ENCODE peak calls at places on chromosomes 12 and 14, in eight cellular contexts. K is lung; A is PC-3; D is effector memory CD4-positive, alpha-beta T cell; T is fibroblast of lung; L is heart right ventricle; O is transverse colon; G is NT2/D1. N is an unnamed sample.

GRCh38 chr12:119082496-119082895 is 96.2 kb upstream of the HSPB8 start:
- DNase-seq in K (no peak), A (no peak), D (no peak), T (no peak), L (peak; percentile 79), O (no peak), G (no peak), N (no peak)

GRCh38 chr12:116236148-116236731 is 41.3 kb downstream of the MED13L start:
- DNase-seq in K (no peak), A (peak; percentile 69), D (no peak), T (peak; percentile 77), L (no peak), O (peak; percentile 37), G (no peak), N (peak; percentile 58)

GRCh38 chr12:49304161-49304560 is 9.2 kb downstream of the PRPH start:
- DNase-seq in K (no peak), A (no peak), D (no peak), T (peak; percentile 17), L (no peak), O (no peak), G (no peak), N (no peak)

GRCh38 chr12:17372508-17372907 is 717.5 kb downstream of the RERGL start:
- DNase-seq in K (no peak), A (no peak), D (no peak), T (no peak), L (no peak), O (no peak), G (no peak), N (no peak)

GRCh38 chr12:108037960-108038359 is 91.1 kb upstream of the WSCD2 start:
- DNase-seq in K (no peak), A (no peak), D (no peak), T (no peak), L (no peak), O (no peak), G (no peak), N (no peak)

GRCh38 chr12:95829395-95829794 is 29.4 kb upstream of the SNRPF start:
- DNase-seq in K (no peak), A (peak; percentile 35), D (no peak), T (no peak), L (no peak), O (no peak), G (no peak), N (no peak)

GRCh38 chr12:104279164-104279563 is 24.4 kb upstream of the EID3 start:
- DNase-seq in K (no peak), A (peak; percentile 45), D (no peak), T (no peak), L (no peak), O (no peak), G (no peak), N (no peak)

GRCh38 chr12:15629108-15629507 is 160.1 kb downstream of the EPS8 start:
- DNase-seq in K (no peak), A (peak; percentile 90), D (no peak), T (peak; percentile 99), L (peak; percentile 14), O (peak; percentile 64), G (peak; percentile 40), N (peak; percentile 72)

GRCh38 chr12:42235426-42235825 is 2.6 kb downstream of the YAF2 start:
- DNase-seq in K (peak; percentile 43), A (no peak), D (no peak), T (no peak), L (no peak), O (no peak), G (no peak), N (no peak)

GRCh38 chr14:92963301-92964123 is 40.6 kb downstream of the CHGA start:
- DNase-seq in K (no peak), A (no peak), D (no peak), T (no peak), L (no peak), O (no peak), G (no peak), N (no peak)

GRCh38 chr12:99067171-99067785 is 422.2 kb downstream of the APAF1 start:
- DNase-seq in K (no peak), A (no peak), D (no peak), T (no peak), L (no peak), O (no peak), G (no peak), N (no peak)

DNA sequence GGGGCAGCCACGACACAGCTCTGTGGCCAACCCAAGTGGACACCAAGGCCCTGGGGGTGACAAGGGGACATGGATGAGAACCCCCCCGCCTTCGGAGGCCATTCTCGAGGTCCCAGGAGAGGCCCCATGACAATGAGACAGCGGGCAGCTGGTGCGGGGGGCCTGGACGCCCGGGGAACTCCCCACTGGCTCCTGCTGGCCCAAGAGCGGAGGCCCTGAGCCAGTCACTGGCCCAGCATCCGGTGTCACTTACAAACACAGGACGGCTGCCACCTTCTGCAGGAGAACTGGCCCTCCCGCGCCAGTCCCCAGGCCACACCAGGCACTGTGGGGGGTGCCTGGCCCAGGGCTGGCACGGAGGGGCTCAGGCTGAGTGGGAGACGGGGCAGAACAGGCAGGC is 51.4 kb downstream of the NCOR2 start:
- DNase-seq in K (no peak), A (no peak), D (no peak), T (no peak), L (peak; percentile 62), O (no peak), G (no peak), N (peak; percentile 48)
- H3K27me3 ChIP-seq in K (no peaks in the 10 kb centered on the region), A (no peaks in the 10 kb centered on the region), D (no peaks in the 10 kb centered on the region), T (no peaks in the 10 kb centered on the region), L (no peaks in the 10 kb centered on the region), O (no peaks in the 10 kb centered on the region), G (no peaks in the 10 kb centered on the region), N (no peaks in the 10 kb centered on the region)

GRCh38 chr14:32507029-32507984 is 178.2 kb downstream of the AKAP6 start:
- DNase-seq in K (no peak), A (peak; percentile 71), D (no peak), T (peak; percentile 96), L (no peak), O (no peak), G (no peak), N (no peak)
- H3K4me1 ChIP-seq in K (peaks cover 8% of the 10 kb centered on the region), A (peaks cover 33% of the 10 kb centered on the region), D (no peaks in the 10 kb centered on the region), T (peaks cover 7% of the 10 kb centered on the region), L (peaks cover 12% of the 10 kb centered on the region), O (peaks cover 4% of the 10 kb centered on the region), G (no peaks in the 10 kb centered on the region), N (no peaks in the 10 kb centered on the region)

GRCh38 chr14:99601301-99601945 is 2.6 kb downstream of the CCDC85C start:
- DNase-seq in K (peak; percentile 68), A (peak; percentile 45), D (no peak), T (no peak), L (no peak), O (peak; percentile 54), G (no peak), N (peak; percentile 43)
- H3K4me3 ChIP-seq in K (no peak overlapping the region), A (peak overlapping the region; percentile 75), D (no peak overlapping the region), T (peak overlapping the region; percentile 1), L (peak overlapping the region; percentile 56), O (peak overlapping the region; percentile 69), G (peak overlapping the region; percentile 91), N (no peak overlapping the region)

GRCh38 chr12:114445401-114446323 is 39.7 kb upstream of the TBX5 start:
- DNase-seq in K (no peak), A (no peak), D (no peak), T (no peak), L (no peak), O (no peak), G (no peak), N (no peak)
- H3K27me3 ChIP-seq in K (peaks cover 25% of the 10 kb centered on the region), A (peaks cover 100% of the 10 kb centered on the region), D (peaks cover 25% of the 10 kb centered on the region), T (peaks cover 69% of the 10 kb centered on the region), L (peaks cover 9% of the 10 kb centered on the region), O (peaks cover 100% of the 10 kb centered on the region), G (peaks cover 98% of the 10 kb centered on the region), N (peaks cover 12% of the 10 kb centered on the region)